ENCODE peak calls at places on chromosome 17, in six cellular contexts. M is heart left ventricle, X is K562, Z is stomach, E is HCT116, W is GM12891. V is an unnamed sample.

GRCh38 chr17:61219460-61219859 is 180.2 kb upstream of the TBX2 start:
- DNase-seq in Z (no peak), W (no peak), M (peak), E (no peak), X (no peak), V (no peak)

GRCh38 chr17:57463103-57463885 is 207.0 kb downstream of the MSI2 start:
- DNase-seq in X (peak), M (no peak), W (peak), Z (no peak), E (no peak), V (no peak)

GRCh38 chr17:76672270-76672851 is 28.8 kb upstream of the ST6GALNAC1 start:
- DNase-seq in X (no peak), E (no peak), M (no peak), Z (no peak), W (no peak), V (no peak)

GRCh38 chr17:55285340-55286301 is 20.9 kb downstream of the HLF start:
- DNase-seq in M (peak), Z (peak), E (no peak), W (no peak), X (no peak), V (no peak)

GRCh38 chr17:58658804-58659713 is 32.8 kb downstream of the TEX14 start:
- DNase-seq in Z (peak), W (peak), X (peak), E (peak), M (peak), V (peak)

GRCh38 chr17:15106540-15106939 is 158.6 kb downstream of the PMP22 start:
- DNase-seq in Z (no peak), W (no peak), X (peak), E (peak), M (no peak), V (no peak)

GRCh38 chr17:32546031-32546444 is 59.2 kb downstream of the CDK5R1 start:
- DNase-seq in W (no peak), X (no peak), M (no peak), Z (no peak), E (no peak), V (no peak)

GRCh38 chr17:14320734-14321475 is 20.0 kb downstream of the HS3ST3B1 start:
- DNase-seq in W (no peak), Z (no peak), E (no peak), X (no peak), M (no peak), V (no peak)

GRCh38 chr17:10824874-10825273 is 13.0 kb downstream of the PIRT start:
- DNase-seq in E (no peak), Z (no peak), M (no peak), W (no peak), X (no peak), V (no peak)

GRCh38 chr17:44363613-44364159 is at the start of gene FAM171A2:
- DNase-seq in M (peak), E (no peak), Z (peak), W (peak), X (peak), V (peak)

GRCh38 chr17:21275047-21275578 is 9.4 kb upstream of the MAP2K3 start:
- DNase-seq in W (no peak), E (no peak), X (peak), M (no peak), Z (no peak), V (no peak)

GRCh38 chr17:7794063-7794663 is 39.9 kb upstream of the KDM6B start:
- DNase-seq in E (no peak), W (no peak), X (no peak), Z (no peak), M (no peak), V (no peak)

GRCh38 chr17:7797976-7798375 is 36.0 kb upstream of the KDM6B start:
- DNase-seq in Z (no peak), E (no peak), X (no peak), M (no peak), W (no peak), V (no peak)

GRCh38 chr17:7801582-7801981 is 32.4 kb upstream of the KDM6B start:
- DNase-seq in E (no peak), Z (no peak), M (no peak), X (no peak), W (no peak), V (no peak)

GRCh38 chr17:7803981-7804380 is 30.0 kb upstream of the KDM6B start:
- DNase-seq in Z (peak), W (no peak), M (no peak), X (no peak), E (no peak), V (no peak)

GRCh38 chr17:7798839-7799238 is 35.2 kb upstream of the KDM6B start:
- DNase-seq in M (no peak), W (no peak), X (no peak), Z (no peak), E (no peak), V (no peak)
- TF ChIP-seq POLR2A in M (no peak), W (no peak), X (no peak), Z (no peak), E (no peak), V (no peak)

DNA sequence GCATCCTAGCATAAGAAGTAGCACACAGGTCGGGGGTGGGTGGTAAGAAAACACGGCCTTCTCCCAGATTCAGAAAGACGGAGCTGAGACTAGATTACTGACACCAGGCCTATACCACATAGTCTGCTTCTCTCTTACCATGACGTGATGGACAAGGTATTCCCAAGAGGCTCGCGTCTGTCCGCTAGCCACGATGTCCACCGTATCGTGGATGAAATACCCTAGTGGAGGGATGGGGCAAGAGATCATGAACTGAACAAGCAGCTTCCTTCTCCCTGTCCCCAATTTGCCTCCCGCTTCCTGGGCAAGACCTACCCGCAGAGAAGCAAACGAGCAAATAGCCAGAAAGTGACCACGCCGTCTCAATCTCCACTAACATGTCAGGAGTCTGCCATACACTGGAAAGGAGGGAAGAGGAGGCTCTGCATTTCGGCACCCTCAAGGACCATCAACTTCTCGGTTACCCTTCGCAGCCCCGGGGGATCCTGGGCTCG is 820 bp downstream of the TLCD1 start:
- DNase-seq in W (no peak), X (peak), M (no peak), Z (no peak), E (peak), V (peak)
- TF ChIP-seq POLR2A in W (peak), X (peak), M (no peak), Z (no peak), E (no peak), V (peak)

DNA sequence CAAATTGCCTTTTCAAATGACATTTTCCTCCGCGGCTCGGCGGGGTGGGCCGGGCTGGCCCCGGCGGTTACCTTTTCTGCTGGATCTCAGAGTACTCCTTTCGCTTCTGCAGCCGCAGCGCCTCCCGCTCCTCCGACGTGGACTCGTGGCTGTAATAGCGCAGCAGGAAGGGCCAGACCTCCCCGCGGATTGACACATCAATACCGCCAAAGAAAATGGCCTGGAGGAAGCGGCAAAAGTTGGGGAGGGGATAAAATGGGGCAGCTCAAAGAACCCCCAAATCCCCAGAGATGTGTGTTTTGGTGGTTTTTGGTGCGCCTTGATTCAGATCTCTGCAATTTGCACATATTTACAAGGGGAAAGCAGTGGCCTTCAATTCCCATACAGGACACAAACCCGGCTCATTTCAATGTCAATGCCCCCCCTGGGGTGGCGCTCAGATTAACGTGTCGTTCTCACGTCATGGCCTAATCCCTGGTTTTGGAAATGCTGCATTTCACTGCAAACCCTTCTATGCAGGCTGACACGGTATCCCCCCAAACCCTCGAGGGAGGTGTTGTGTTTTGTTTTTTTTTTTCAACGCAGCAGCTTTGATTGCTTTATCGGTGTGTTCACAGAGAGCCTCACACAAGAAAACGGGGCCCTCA is 85.9 kb downstream of the TBC1D16 start:
- DNase-seq in W (no peak), E (no peak), M (no peak), X (no peak), Z (no peak), V (no peak)
- TF ChIP-seq POLR2A in W (no peak), E (no peak), M (no peak), X (no peak), Z (no peak), V (no peak)

GRCh38 chr17:80499961-80500665 is 23.7 kb upstream of the NPTX1 start:
- DNase-seq in X (no peak), M (no peak), Z (no peak), E (no peak), W (no peak), V (no peak)
- TF ChIP-seq POLR2A in X (no peak), M (no peak), Z (no peak), E (no peak), W (no peak), V (no peak)

GRCh38 chr17:51107666-51108227 is 12.9 kb downstream of the SPAG9 start:
- DNase-seq in W (no peak), M (no peak), X (no peak), E (no peak), Z (peak), V (no peak)
- TF ChIP-seq POLR2A in W (no peak), M (no peak), X (no peak), E (no peak), Z (no peak), V (no peak)

GRCh38 chr17:48028736-48029135 is 8.9 kb downstream of the COPZ2 start:
- DNase-seq in W (no peak), Z (no peak), E (no peak), X (no peak), M (no peak), V (no peak)

GRCh38 chr17:48025040-48025903 is 12.3 kb downstream of the COPZ2 start:
- DNase-seq in E (peak), X (peak), Z (peak), M (peak), W (peak), V (peak)

GRCh38 chr17:48027322-48027981 is 10.1 kb downstream of the COPZ2 start:
- DNase-seq in E (no peak), M (no peak), Z (no peak), W (no peak), X (no peak), V (no peak)

GRCh38 chr17:48025904-48026502 is 11.6 kb downstream of the COPZ2 start:
- DNase-seq in Z (no peak), X (no peak), M (no peak), E (no peak), W (no peak), V (peak)

GRCh38 chr17:48026503-48027321 is 10.9 kb downstream of the COPZ2 start:
- DNase-seq in E (peak), M (peak), Z (peak), W (peak), X (peak), V (peak)
- TF ChIP-seq POLR2A in E (peak), M (no peak), Z (no peak), W (no peak), X (no peak), V (no peak)

DNA sequence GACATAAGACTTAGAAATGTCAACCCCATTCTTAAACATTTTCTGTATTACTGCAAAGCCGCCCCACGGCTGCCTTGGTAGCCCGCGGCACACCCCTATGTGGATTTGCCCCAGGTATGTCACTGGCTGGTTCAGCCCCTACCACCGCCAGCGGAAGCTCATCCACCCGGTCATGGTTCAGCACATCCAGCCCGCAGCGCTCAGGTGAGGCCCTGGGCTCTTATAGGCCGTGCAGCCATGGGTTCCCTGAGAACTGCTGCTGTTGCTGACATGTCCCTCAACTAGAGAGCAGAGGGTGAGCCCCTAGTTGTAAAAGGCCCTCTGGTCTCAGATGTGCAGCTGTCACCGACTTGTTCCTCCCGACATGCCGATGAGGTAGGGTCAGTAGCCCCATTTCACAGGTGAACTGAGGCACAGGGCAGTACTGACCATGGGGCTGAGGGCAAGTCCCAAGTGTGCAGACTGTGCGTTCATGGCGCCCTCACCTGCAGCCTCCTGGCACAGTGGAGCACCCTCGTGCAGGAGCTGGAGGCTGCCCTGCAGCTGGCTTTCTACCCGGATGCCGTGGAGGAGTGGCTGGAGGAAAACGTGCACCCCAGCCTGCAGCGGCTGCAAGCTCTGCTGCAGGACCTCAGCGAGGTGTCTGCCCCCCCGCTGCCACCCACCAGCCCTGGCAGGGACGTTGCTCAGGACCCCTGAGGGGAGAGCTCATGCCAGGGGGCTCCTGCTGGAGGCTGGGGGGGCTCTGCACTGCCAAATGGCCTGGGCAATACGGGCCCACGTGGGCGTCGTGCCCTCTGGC is 8.7 kb downstream of the CYBC1 start:
- DNase-seq in M (no peak), E (no peak), W (no peak), X (no peak), Z (no peak), V (no peak)
- TF ChIP-seq POLR2A in M (no peak), E (no peak), W (peak), X (no peak), Z (no peak), V (no peak)

DNA sequence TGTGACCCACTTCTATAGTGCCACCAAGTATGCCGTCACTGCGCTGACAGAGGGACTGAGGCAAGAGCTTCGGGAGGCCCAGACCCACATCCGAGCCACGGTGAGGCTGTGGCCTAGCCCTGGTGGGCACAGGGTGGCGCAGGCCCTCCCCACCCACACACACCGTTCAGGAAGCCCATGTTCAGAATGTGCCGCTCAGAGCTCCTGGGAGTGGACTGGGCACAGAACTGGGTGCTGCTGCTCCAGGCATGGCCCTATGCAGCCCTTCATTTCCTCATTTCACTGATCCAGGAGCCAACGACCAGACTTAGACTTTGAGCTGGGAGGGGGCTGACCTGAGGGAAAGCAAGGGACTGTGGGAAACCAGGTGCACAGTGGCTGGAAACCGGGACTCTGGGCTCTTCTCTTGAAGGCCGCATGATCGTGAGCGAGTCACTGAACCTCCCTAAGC is 2.4 kb upstream of the MRM1 start:
- DNase-seq in E (no peak), X (no peak), M (no peak), W (no peak), Z (no peak), V (no peak)
- TF ChIP-seq POLR2A in E (no peak), X (no peak), M (no peak), W (no peak), Z (no peak), V (no peak)

DNA sequence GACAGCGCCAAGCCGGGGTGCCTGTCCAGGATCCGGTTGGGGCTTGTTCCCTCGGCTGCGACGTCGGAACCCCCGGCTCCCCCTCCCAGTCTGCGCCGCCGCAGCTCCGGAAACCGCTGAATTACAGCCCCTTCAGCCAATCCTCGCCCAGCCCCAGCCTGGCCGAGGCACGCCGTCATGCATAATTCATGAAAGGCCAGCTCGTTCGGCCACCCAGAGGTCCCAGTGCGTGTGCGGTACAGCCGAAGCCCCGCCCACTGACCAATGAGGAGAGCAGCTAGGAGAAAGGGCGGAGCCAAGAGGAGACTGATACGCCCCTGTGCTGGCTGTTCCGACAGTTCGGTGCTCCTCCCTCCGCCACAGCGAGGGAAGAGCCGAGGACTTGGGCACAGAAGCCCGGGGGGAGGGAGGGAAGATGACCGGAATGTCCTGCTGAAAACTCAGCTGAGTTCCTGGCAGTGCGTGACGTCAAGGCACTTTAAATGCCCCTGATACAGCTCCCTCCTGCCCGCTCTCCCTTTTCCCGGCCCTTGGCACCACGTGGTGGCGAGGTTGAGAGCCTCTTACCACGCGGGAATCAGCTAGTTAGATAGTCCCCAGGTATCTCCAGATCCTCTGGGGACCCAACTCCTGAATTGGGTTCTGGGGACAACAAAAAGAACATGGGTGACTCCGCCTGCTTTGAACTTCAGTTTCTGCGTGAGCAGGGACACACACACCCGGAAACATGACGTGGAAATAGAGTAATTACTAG is at the start of gene STAT3:
- DNase-seq in E (peak), W (peak), X (peak), Z (peak), M (peak), V (peak)
- TF ChIP-seq POLR2A in E (peak), W (peak), X (peak), Z (peak), M (no peak), V (peak)